ENCODE peak calls at places on chromosomes 6 and 20, in four cellular contexts. O is epithelial cell of esophagus, Z is AG04449, L is IMR-90. B is an unnamed sample.

GRCh38 chr20:49948809-49949507 is 12.8 kb downstream of the RNF114 start:
- DNase-seq in O (no peak), Z (peak; percentile 79), L (peak; percentile 99), B (no peak)

GRCh38 chr6:168040856-168041496 is 38.0 kb downstream of the FRMD1 start:
- DNase-seq in O (no peak), L (no peak), Z (no peak), B (no peak)

GRCh38 chr6:3841711-3842565 is 7.2 kb upstream of the FAM50B start:
- DNase-seq in L (peak; percentile 80), Z (peak; percentile 67), O (peak; percentile 89), B (no peak)

GRCh38 chr6:42959917-42960242 is 674 bp upstream of the GNMT start:
- DNase-seq in L (no peak), O (no peak), Z (no peak), B (no peak)

GRCh38 chr6:127586372-127586771 is 9.4 kb downstream of the C6orf58 start:
- DNase-seq in Z (no peak), L (no peak), O (peak; percentile 73), B (no peak)

GRCh38 chr6:43716099-43716498 is 28.5 kb upstream of the MRPS18A start:
- DNase-seq in Z (no peak), L (no peak), O (no peak), B (no peak)

GRCh38 chr6:164014716-164015484 is 600.4 kb downstream of the QKI start:
- DNase-seq in Z (no peak), L (no peak), O (no peak), B (no peak)

GRCh38 chr6:96015321-96015790 is 418 bp upstream of the FUT9 start:
- DNase-seq in L (no peak), O (no peak), Z (no peak), B (peak; percentile 81)

GRCh38 chr20:38434310-38434741 is 802 bp downstream of the SNHG17 start:
- DNase-seq in L (peak; percentile 23), O (peak; percentile 21), Z (no peak), B (no peak)

GRCh38 chr20:37897008-37897548 is 5.8 kb upstream of the VSTM2L start:
- DNase-seq in L (no peak), Z (no peak), O (no peak), B (no peak)

GRCh38 chr20:41446471-41446870 is 79.9 kb upstream of the EMILIN3 start:
- DNase-seq in O (no peak), L (no peak), Z (no peak), B (no peak)

DNA sequence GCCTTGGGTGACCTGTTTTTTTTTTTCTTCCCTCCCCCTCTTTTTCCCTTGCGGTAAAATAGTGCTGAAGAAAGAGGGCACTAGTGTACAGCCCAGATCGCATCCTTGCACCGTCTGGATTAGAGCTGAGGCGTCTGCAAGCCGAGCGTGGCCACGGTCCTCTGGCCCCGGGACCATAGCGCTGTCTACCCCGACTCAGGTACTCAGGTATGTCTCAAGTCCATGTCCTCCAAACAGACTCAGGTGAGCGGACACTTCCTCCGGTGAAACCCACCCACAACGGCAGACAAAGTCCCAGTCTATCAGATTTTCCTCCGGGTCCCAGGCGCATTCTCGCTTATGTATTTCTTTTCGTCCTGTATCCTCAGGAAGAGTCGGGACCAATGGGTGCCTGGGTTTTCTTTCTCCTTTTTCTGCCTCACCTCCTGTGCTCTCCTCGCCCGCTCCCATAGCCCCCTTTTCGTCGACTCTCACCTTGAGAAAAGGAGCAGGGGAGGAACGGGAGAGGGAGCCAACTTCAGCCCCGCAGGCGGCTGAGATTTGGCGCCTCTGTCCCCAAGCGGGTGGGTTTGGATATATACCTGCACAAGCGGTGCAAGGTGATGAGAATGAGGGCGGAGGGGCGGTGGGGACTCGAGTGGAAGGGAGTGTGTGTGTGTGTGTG is 1.1 kb upstream of the GRM1 start:
- DNase-seq in L (no peak), O (no peak), Z (no peak), B (no peak)
- TF ChIP-seq CTCF in L (no peak), O (no peak), Z (no peak), B (no peak)

DNA sequence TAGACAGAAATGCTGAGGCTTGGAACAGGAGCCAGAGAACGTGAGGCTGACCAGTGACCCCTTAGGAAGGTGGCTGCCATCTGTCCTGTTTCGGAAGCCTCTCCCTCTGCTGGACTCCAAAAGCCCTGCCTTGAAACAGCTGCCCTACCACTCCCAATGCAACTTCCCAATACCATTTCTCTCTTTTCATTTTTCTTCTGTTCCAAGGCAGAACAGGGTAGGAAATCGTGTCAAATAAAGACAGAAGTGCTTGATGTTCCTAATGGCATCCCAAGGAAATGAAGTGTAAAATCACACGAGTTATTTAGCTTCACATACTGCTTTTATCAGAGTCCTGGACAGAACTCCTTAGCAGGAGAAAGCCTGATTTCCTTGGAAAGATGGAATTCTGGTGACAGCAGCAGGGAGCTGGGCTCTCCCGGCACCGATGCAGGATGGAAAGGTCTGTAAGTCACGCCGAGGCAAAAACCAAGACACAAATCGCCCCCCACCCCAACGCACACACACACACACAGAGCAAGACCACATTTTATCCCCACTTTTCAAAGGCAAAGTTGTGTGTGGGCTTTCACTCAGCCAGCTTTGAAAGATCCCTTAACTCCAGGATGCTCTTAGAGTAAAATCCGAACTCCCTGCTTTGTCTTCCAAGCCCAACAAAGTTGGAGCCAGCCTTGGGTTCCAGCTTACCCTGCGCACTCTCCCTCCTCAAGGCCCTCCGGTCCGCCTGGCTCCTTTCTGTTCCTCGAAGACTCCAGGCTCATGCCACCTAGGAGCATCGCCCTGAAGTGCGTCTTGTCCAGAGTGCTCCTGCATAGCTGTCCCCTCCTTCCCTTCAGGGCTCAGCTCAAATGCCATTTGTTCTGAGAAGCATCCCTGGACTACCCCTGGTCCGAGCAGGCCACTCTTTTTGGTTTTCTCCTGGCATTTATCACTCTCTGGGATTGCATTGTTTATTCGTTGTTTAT is 11.6 kb upstream of the STX16 start:
- DNase-seq in Z (no peak), O (no peak), L (no peak), B (no peak)
- TF ChIP-seq CTCF in Z (no peak), O (no peak), L (no peak), B (no peak)

GRCh38 chr20:24684421-24684871 is 215.0 kb downstream of the SYNDIG1 start:
- DNase-seq in L (no peak), O (no peak), Z (no peak), B (no peak)

GRCh38 chr20:24685736-24686135 is 216.3 kb downstream of the SYNDIG1 start:
- DNase-seq in Z (no peak), O (no peak), L (no peak), B (no peak)

GRCh38 chr20:24683676-24684075 is 214.2 kb downstream of the SYNDIG1 start:
- DNase-seq in Z (no peak), O (no peak), L (no peak), B (no peak)

GRCh38 chr20:24686156-24686555 is 216.7 kb downstream of the SYNDIG1 start:
- DNase-seq in L (no peak), Z (no peak), O (no peak), B (no peak)

GRCh38 chr20:24684954-24685691 is 215.7 kb downstream of the SYNDIG1 start:
- DNase-seq in O (no peak), Z (no peak), L (no peak), B (no peak)
- TF ChIP-seq CTCF in O (no peak), Z (no peak), L (no peak), B (no peak)

DNA sequence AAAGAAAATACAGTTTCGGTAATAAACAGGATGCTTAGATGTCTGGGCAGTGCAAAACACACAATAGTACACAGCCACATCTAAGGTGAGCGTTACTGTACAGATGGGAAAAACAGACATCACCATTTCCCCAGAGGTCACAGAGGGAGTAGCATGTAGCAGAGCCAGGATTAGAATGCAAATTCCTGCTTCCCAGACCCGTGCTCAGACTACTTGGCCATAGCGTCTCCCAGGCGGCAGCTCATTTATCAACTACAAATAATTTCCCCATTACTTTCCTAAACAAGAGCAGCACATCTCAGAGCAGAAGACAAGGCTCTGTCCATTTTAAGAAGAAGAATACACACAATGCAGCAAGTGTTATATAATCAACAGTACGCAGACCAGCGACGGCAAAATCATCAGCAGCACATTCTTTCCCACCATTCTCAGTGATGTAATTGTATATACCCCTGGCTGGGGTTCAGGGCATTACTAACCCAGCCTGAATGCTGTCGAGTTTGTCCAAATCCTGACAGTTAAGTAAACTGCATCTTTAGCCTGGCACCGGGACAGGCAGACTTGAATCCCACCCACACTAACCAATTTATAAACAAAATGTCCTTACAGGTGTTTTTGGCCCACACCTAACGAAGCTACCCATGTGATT is 61.9 kb downstream of the CNKSR3 start:
- DNase-seq in O (peak; percentile 18), L (peak; percentile 93), Z (peak; percentile 61), B (no peak)
- TF ChIP-seq CTCF in O (peak; percentile 11), L (peak; percentile 12), Z (peak; percentile 16), B (no peak)

GRCh38 chr6:6696867-6697531 is 108.5 kb downstream of the LY86 start:
- DNase-seq in Z (no peak), O (peak; percentile 89), L (peak; percentile 65), B (peak; percentile 64)

GRCh38 chr6:6694368-6694780 is 105.9 kb downstream of the LY86 start:
- DNase-seq in O (peak; percentile 37), L (no peak), Z (no peak), B (no peak)

GRCh38 chr6:6694825-6695710 is 106.5 kb downstream of the LY86 start:
- DNase-seq in Z (no peak), O (peak; percentile 79), L (no peak), B (peak; percentile 67)

GRCh38 chr6:6697620-6698019 is 109.1 kb downstream of the LY86 start:
- DNase-seq in L (no peak), Z (no peak), O (peak; percentile 87), B (no peak)

GRCh38 chr6:6695711-6696048 is 107.2 kb downstream of the LY86 start:
- DNase-seq in Z (no peak), O (no peak), L (no peak), B (no peak)
- TF ChIP-seq CTCF in Z (no peak), O (no peak), L (no peak), B (no peak)

GRCh38 chr6:47079638-47080037 is 37.5 kb upstream of the ADGRF1 start:
- DNase-seq in L (no peak), O (no peak), Z (no peak), B (no peak)
- TF ChIP-seq CTCF in L (peak; percentile 21), O (no peak), Z (no peak), B (no peak)

GRCh38 chr6:109204511-109204910 is 109.2 kb downstream of the CEP57L1 start:
- DNase-seq in O (no peak), L (no peak), Z (no peak), B (no peak)

GRCh38 chr6:109197061-109197460 is 101.8 kb downstream of the CEP57L1 start:
- DNase-seq in Z (no peak), L (no peak), O (no peak), B (no peak)

DNA sequence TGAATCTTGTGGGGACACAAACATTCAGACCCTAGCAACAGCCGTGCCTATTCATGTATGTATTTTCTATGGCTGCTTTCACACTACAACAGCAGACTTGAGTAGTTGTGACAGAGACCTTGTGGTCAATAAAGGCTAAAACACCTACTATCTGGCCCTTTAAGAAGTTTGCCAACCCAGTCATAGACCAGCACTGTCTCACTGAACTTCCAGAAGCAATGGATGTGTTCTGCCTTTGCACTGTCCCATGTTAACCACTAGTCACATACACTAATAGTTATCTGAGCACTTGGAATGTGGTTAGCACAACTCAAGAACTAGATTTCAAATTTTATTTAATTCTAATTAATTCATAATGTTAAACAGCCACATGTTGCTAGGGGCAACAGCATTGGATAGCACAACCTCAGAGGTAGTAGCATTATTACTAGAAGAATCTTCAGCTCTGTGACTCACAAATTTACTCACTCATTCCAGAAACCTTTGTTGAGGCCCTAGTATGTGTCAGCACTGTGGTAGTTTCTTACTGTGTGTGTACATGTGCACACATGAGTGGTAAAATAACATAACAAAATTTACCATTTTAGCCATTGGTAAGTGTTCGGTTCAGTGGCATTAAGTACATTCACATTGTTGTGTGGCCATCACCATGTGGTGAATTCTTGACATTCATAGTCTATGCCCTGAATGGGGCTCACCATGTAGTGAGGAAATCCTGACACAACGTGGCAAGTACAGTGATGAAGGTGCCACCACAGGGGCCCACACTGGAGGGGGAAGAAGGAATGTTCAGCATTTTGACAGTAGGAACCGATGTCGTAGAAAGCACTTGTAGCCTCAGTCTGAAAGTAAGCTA is 107.3 kb downstream of the CEP57L1 start:
- DNase-seq in L (peak; percentile 4), O (peak; percentile 76), Z (no peak), B (no peak)
- TF ChIP-seq CTCF in L (no peak), O (no peak), Z (no peak), B (no peak)

B was measured in stomach.